ENCODE peak calls at places on chromosomes 12 and 14, in seven cellular contexts. W is left lung; Q is upper lobe of right lung; J is esophagus squamous epithelium; O is CD8-positive, alpha-beta T cell; V is fibroblast of lung; K is OCI-LY7. G is an unnamed sample.

GRCh38 chr14:23141706-23142467 is 22.8 kb upstream of the CEBPE start:
- DNase-seq in K (no peak), W (no peak), V (peak; percentile 30), Q (peak; percentile 74), J (no peak), O (no peak), G (no peak)

GRCh38 chr14:77918448-77918847 is 118.5 kb downstream of the ADCK1 start:
- DNase-seq in Q (no peak), V (no peak), O (no peak), W (no peak), K (no peak), J (no peak), G (no peak)

GRCh38 chr12:118237908-118238307 is 102.0 kb downstream of the PEBP1 start:
- DNase-seq in Q (no peak), V (no peak), W (no peak), O (no peak), J (no peak), K (no peak), G (no peak)

GRCh38 chr14:50520947-50521815 is 11.2 kb downstream of the MAP4K5 start:
- DNase-seq in O (peak; percentile 29), V (peak; percentile 81), W (no peak), K (no peak), J (no peak), Q (no peak), G (peak; percentile 58)

GRCh38 chr12:124906606-124907261 is 7.7 kb downstream of the UBC start:
- DNase-seq in O (peak; percentile 91), V (peak; percentile 94), Q (peak; percentile 71), W (no peak), K (peak; percentile 96), J (no peak), G (no peak)

GRCh38 chr14:68794130-68794855 is 1.4 kb upstream of the ZFP36L1 start:
- DNase-seq in K (peak; percentile 76), O (peak; percentile 82), Q (peak; percentile 95), J (peak; percentile 54), W (peak; percentile 95), V (peak; percentile 96), G (peak; percentile 86)

GRCh38 chr14:103847954-103848719 is 762 bp upstream of the PPP1R13B start:
- DNase-seq in Q (peak; percentile 76), V (no peak), W (peak; percentile 83), O (no peak), K (no peak), J (no peak), G (no peak)

GRCh38 chr12:131860472-131861260 is 32.5 kb downstream of the MMP17 start:
- DNase-seq in W (peak; percentile 93), J (no peak), V (peak; percentile 90), K (no peak), Q (peak; percentile 81), O (no peak), G (no peak)

GRCh38 chr12:56084958-56085543 is 5.1 kb downstream of the ERBB3 start:
- DNase-seq in V (no peak), J (no peak), O (peak; percentile 15), W (no peak), K (peak; percentile 49), Q (no peak), G (no peak)

GRCh38 chr14:24058260-24058950 is 6.6 kb downstream of the CARMIL3 start:
- DNase-seq in O (no peak), J (no peak), Q (peak; percentile 62), V (peak; percentile 82), W (peak; percentile 56), K (peak; percentile 41), G (no peak)

GRCh38 chr14:76948213-76948947 is 80.1 kb downstream of the IRF2BPL start:
- DNase-seq in J (no peak), O (no peak), W (no peak), K (no peak), Q (peak; percentile 73), V (no peak), G (no peak)

GRCh38 chr12:11986165-11986564 is 84.6 kb upstream of the BCL2L14 start:
- DNase-seq in J (no peak), Q (no peak), W (no peak), V (no peak), O (no peak), K (no peak), G (no peak)

GRCh38 chr14:37583358-37584210 is 11.5 kb downstream of the FOXA1 start:
- DNase-seq in W (peak; percentile 81), K (no peak), O (no peak), V (no peak), J (no peak), Q (peak; percentile 83), G (no peak)

GRCh38 chr14:54278665-54279295 is 118.0 kb upstream of the CDKN3 start:
- DNase-seq in K (no peak), V (no peak), J (no peak), O (no peak), Q (no peak), W (no peak), G (no peak)

GRCh38 chr12:113105606-113106271 is 29.8 kb downstream of the RASAL1 start:
- DNase-seq in O (no peak), W (no peak), K (no peak), J (no peak), Q (no peak), V (no peak), G (no peak)

GRCh38 chr12:57834086-57834876 is 12.2 kb downstream of the CTDSP2 start:
- DNase-seq in W (no peak), J (no peak), V (no peak), K (peak; percentile 77), O (no peak), Q (no peak), G (no peak)

GRCh38 chr12:104929926-104930325 is 28.2 kb downstream of the SLC41A2 start:
- DNase-seq in V (no peak), Q (no peak), K (no peak), J (no peak), W (no peak), O (no peak), G (no peak)

GRCh38 chr12:110304061-110304551 is 23.1 kb downstream of the ATP2A2 start:
- DNase-seq in K (no peak), V (peak; percentile 64), Q (no peak), W (no peak), O (no peak), J (no peak), G (no peak)

GRCh38 chr12:9365296-9365695 is 157.1 kb upstream of the PZP start:
- DNase-seq in V (peak; percentile 37), O (no peak), K (no peak), J (no peak), Q (no peak), W (no peak), G (no peak)
- H3K4me3 ChIP-seq in V (no peak overlapping the region), O (no peak overlapping the region), K (no peak overlapping the region), J (no peak overlapping the region), Q (no peak overlapping the region), W (no peak overlapping the region), G (peak overlapping the region; percentile 34)

GRCh38 chr14:94128216-94128839 is 1.1 kb downstream of the IFI27L2 start:
- DNase-seq in O (no peak), K (no peak), J (no peak), Q (no peak), V (no peak), W (no peak), G (no peak)

GRCh38 chr14:94129758-94130414 is 482 bp upstream of the IFI27L2 start:
- DNase-seq in W (no peak), J (no peak), V (peak; percentile 53), K (peak; percentile 40), Q (no peak), O (peak; percentile 30), G (no peak)

GRCh38 chr14:94126800-94127199 is 2.6 kb downstream of the IFI27L2 start:
- DNase-seq in O (no peak), W (no peak), Q (no peak), K (no peak), J (no peak), V (no peak), G (no peak)

GRCh38 chr14:94127330-94127729 is 2.1 kb downstream of the IFI27L2 start:
- DNase-seq in Q (no peak), O (no peak), J (no peak), V (no peak), K (no peak), W (no peak), G (no peak)

GRCh38 chr14:94129111-94129757 is at the start of gene IFI27L2:
- DNase-seq in O (peak; percentile 65), V (peak; percentile 74), K (peak; percentile 85), W (peak; percentile 87), Q (peak; percentile 83), J (no peak), G (peak; percentile 80)
- TF ChIP-seq CTCF in O (no peak), V (peak; percentile 22), K (peak; percentile 40), W (peak; percentile 32), Q (peak; percentile 54), J (peak; percentile 29), G (peak; percentile 33)

DNA sequence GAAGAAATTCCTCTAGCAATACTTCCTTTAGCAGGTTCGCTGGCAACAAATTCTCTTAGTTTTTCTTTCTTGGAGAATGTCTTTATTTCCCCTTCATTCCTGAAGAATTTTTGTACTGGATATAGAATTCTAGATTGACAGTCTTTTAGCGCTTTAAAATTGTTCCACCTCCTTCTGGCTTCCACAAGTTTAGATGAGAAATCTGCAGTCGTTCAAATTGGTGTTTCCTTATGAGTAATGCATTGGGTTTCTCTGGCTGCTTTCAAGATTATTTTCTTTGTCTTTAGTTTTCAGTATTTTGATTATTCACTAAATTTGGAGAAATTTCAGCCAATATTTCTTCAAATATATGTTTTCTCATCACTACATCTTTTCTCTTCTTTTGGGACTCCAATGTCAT is 33.3 kb upstream of the FGF6 start:
- DNase-seq in K (no peak), V (no peak), Q (no peak), J (no peak), W (no peak), O (no peak), G (no peak)
- H3K4me3 ChIP-seq in K (no peak overlapping the region), V (no peak overlapping the region), Q (no peak overlapping the region), J (no peak overlapping the region), W (no peak overlapping the region), O (no peak overlapping the region), G (no peak overlapping the region)

GRCh38 chr12:69984216-69984615 is 159.2 kb downstream of the MYRFL start:
- DNase-seq in W (no peak), K (no peak), O (no peak), V (no peak), J (no peak), Q (no peak), G (no peak)

GRCh38 chr12:69986109-69986508 is 161.1 kb downstream of the MYRFL start:
- DNase-seq in Q (no peak), K (no peak), W (no peak), O (no peak), V (no peak), J (no peak), G (no peak)

GRCh38 chr12:69987453-69988102 is 162.6 kb downstream of the MYRFL start:
- DNase-seq in K (no peak), O (no peak), J (no peak), W (no peak), V (peak; percentile 89), Q (no peak), G (no peak)

GRCh38 chr12:69988601-69989194 is 163.7 kb downstream of the MYRFL start:
- DNase-seq in V (peak; percentile 25), W (no peak), J (no peak), Q (no peak), O (no peak), K (no peak), G (no peak)

DNA sequence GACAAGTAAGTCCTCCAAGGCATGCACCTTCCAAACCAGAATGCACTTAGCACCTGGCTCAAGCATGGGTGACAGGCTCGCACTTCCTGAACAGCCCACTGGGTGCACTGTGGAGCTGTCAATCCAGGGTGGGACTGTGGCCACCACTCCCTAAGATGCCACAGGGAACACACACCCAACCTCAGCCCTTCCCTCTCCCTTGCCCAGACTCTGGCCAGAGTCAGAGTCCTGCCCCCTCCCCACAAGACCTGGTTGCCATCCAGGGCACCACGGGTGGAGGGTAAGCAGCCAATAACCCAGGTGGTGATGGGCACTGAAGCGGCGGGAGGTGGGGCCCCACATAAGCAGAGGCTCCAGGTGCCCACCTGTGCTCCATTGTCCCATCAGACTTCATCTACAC is 160.6 kb downstream of the MYRFL start:
- DNase-seq in O (no peak), W (no peak), Q (no peak), J (no peak), K (peak; percentile 42), V (no peak), G (peak; percentile 24)
- TF ChIP-seq CTCF in O (no peak), W (no peak), Q (no peak), J (no peak), K (peak; percentile 70), V (no peak), G (peak; percentile 41)